ENCODE peak calls at places on chromosomes 2 and 18, in nine cellular contexts. R, Z, U, Y, J, M, I, W and B are unnamed samples.

GRCh38 chr18:79922971-79923411 is 28.5 kb downstream of the SLC66A2 start:
- DNase-seq in R (no peak), Z (peak; percentile 17), U (no peak), Y (peak; percentile 10), J (no peak), M (no peak), I (no peak), W (no peak), B (no peak)

GRCh38 chr2:97983698-97984097 is 12.1 kb downstream of the TMEM131 start:
- DNase-seq in R (no peak), Z (no peak), U (no peak), Y (no peak), J (no peak), M (no peak), I (no peak), W (no peak), B (no peak)

GRCh38 chr2:42117923-42118758 is 51.0 kb upstream of the EML4 start:
- DNase-seq in R (no peak), Z (no peak), U (peak; percentile 85), Y (no peak), J (no peak), M (peak; percentile 38), I (peak; percentile 62), W (peak; percentile 90), B (no peak)

GRCh38 chr18:2948038-2948437 is 64.9 kb downstream of the LPIN2 start:
- DNase-seq in R (peak; percentile 15), Z (no peak), U (peak; percentile 37), Y (no peak), J (no peak), M (no peak), I (peak; percentile 81), W (peak; percentile 20), B (no peak)

GRCh38 chr18:9519431-9519830 is 44.1 kb downstream of the RALBP1 start:
- DNase-seq in R (no peak), Z (no peak), U (no peak), Y (no peak), J (no peak), M (no peak), I (no peak), W (no peak), B (no peak)

GRCh38 chr2:100018794-100019193 is 123.6 kb downstream of the AFF3 start:
- DNase-seq in R (no peak), Z (no peak), U (peak; percentile 81), Y (no peak), J (no peak), M (no peak), I (peak; percentile 10), W (no peak), B (no peak)

GRCh38 chr18:12308386-12309100 is 502 bp downstream of the TUBB6 start:
- DNase-seq in R (peak; percentile 43), Z (peak; percentile 87), U (peak; percentile 84), Y (peak; percentile 89), J (peak; percentile 83), M (peak; percentile 72), I (peak; percentile 92), W (peak; percentile 86), B (peak; percentile 87)

GRCh38 chr2:223076573-223076972 is 24.6 kb downstream of the KCNE4 start:
- DNase-seq in R (no peak), Z (no peak), U (peak; percentile 98), Y (no peak), J (no peak), M (no peak), I (peak; percentile 59), W (no peak), B (no peak)

GRCh38 chr2:10378189-10378588 is 69.9 kb downstream of the ODC1 start:
- DNase-seq in R (no peak), Z (no peak), U (no peak), Y (no peak), J (no peak), M (peak; percentile 81), I (no peak), W (peak; percentile 46), B (peak; percentile 82)

GRCh38 chr18:9434240-9434701 is 41.0 kb upstream of the RALBP1 start:
- DNase-seq in R (no peak), Z (no peak), U (no peak), Y (no peak), J (no peak), M (no peak), I (no peak), W (no peak), B (peak; percentile 76)

GRCh38 chr18:28027755-28028154 is 149.2 kb downstream of the CDH2 start:
- DNase-seq in R (no peak), Z (no peak), U (no peak), Y (no peak), J (no peak), M (no peak), I (no peak), W (no peak), B (no peak)

GRCh38 chr18:72427721-72428120 is 116.4 kb downstream of the CBLN2 start:
- DNase-seq in R (no peak), Z (no peak), U (peak; percentile 67), Y (no peak), J (no peak), M (no peak), I (peak; percentile 6), W (no peak), B (no peak)

GRCh38 chr2:166229678-166230023 is 101.8 kb upstream of the SCN1A start:
- DNase-seq in R (no peak), Z (no peak), U (no peak), Y (no peak), J (no peak), M (no peak), I (no peak), W (no peak), B (no peak)

GRCh38 chr2:64311948-64312621 is 141.9 kb upstream of the LGALSL start:
- DNase-seq in R (peak; percentile 18), Z (peak; percentile 69), U (peak; percentile 91), Y (peak; percentile 82), J (peak; percentile 81), M (peak; percentile 65), I (peak; percentile 98), W (peak; percentile 64), B (no peak)

GRCh38 chr2:232300894-232301387 is 77.6 kb upstream of the ALPP start:
- DNase-seq in R (peak; percentile 77), Z (no peak), U (no peak), Y (no peak), J (no peak), M (no peak), I (peak; percentile 14), W (no peak), B (no peak)

GRCh38 chr2:237692601-237693079 is 65.3 kb downstream of the LRRFIP1 start:
- DNase-seq in R (no peak), Z (no peak), U (peak; percentile 33), Y (no peak), J (no peak), M (no peak), I (no peak), W (peak; percentile 62), B (no peak)

GRCh38 chr2:222307138-222307756 is 8.4 kb upstream of the PAX3 start:
- DNase-seq in R (no peak), Z (no peak), U (no peak), Y (no peak), J (no peak), M (no peak), I (no peak), W (peak; percentile 68), B (no peak)

DNA sequence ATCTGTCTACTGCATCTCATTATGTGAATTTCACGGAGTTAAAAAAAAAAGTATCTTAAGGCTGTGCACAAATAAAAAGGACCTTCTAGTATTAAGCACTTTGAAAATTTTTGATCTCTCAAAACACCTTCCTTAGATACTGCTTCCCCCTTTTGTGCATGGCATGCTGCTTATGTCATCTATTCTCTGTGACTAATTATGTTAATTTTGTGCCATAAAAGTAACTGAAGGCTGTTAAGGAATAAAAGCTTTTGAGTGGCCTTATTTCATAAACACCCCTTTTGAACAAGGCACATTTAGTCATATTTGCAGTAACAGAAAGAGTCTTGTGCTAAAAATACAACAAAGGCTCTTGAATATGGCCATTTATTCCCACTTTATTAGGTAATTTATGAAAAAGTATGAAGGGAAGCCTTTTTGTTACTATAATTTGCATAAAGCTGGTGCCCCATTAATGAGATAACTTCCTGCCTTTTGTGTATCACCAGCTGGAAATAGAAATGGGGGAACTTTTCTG is 1412.0 kb upstream of the ZEB2 start:
- DNase-seq in R (no peak), Z (no peak), U (peak; percentile 9), Y (no peak), J (no peak), M (no peak), I (no peak), W (no peak), B (no peak)
- TF ChIP-seq CTCF in R (no peak), Z (no peak), U (no peak), Y (no peak), J (no peak), M (no peak), I (no peak), W (no peak), B (no peak)

GRCh38 chr2:127811397-127811860 is 458 bp upstream of the WDR33 start:
- DNase-seq in R (peak; percentile 29), Z (no peak), U (no peak), Y (no peak), J (no peak), M (no peak), I (peak; percentile 3), W (no peak), B (no peak)
- TF ChIP-seq CTCF in R (no peak), Z (no peak), U (no peak), Y (no peak), J (no peak), M (no peak), I (no peak), W (no peak), B (no peak)

GRCh38 chr2:1495676-1496393 is 82.6 kb downstream of the TPO start:
- DNase-seq in R (no peak), Z (no peak), U (no peak), Y (no peak), J (no peak), M (no peak), I (no peak), W (no peak), B (no peak)
- TF ChIP-seq CTCF in R (no peak), Z (no peak), U (no peak), Y (no peak), J (no peak), M (no peak), I (no peak), W (no peak), B (no peak)

GRCh38 chr2:46565364-46565763 is 86.0 kb downstream of the TMEM247 start:
- DNase-seq in R (no peak), Z (no peak), U (no peak), Y (no peak), J (no peak), M (no peak), I (no peak), W (no peak), B (no peak)
- TF ChIP-seq CTCF in R (no peak), Z (no peak), U (no peak), Y (no peak), J (no peak), M (no peak), I (no peak), W (no peak), B (no peak)